ENCODE peak calls at places on chromosomes 5 and 9, in eight cellular contexts. F is lower lobe of right lung, G is breast epithelium, Z is aorta, Y is PC-9, J is Panc1, V is ovary, Q is IMR-90. L is an unnamed sample.

GRCh38 chr5:7492371-7492770 is 96.4 kb downstream of the ADCY2 start:
- DNase-seq in Y (no peak), J (no peak), G (no peak), V (no peak), F (no peak), Z (no peak), Q (no peak), L (no peak)

GRCh38 chr9:109973336-109973735 is 193.3 kb downstream of the PALM2AKAP2 start:
- DNase-seq in F (no peak), J (no peak), Y (no peak), G (no peak), V (no peak), Z (no peak), Q (no peak), L (no peak)

GRCh38 chr9:92637331-92637730 is 32.6 kb downstream of the IPPK start:
- DNase-seq in F (peak), Y (no peak), J (no peak), Z (peak), V (peak), G (no peak), Q (no peak), L (no peak)

GRCh38 chr5:126866837-126867236 is 89.9 kb downstream of the LMNB1 start:
- DNase-seq in G (no peak), Q (no peak), J (no peak), Y (no peak), F (no peak), Z (no peak), V (no peak), L (no peak)

GRCh38 chr9:120383999-120384924 is 195.7 kb downstream of the CDK5RAP2 start:
- DNase-seq in Q (peak), V (peak), Z (peak), F (no peak), G (no peak), J (no peak), Y (no peak), L (no peak)

GRCh38 chr9:86034863-86035734 is 64.3 kb downstream of the GOLM1 start:
- DNase-seq in G (no peak), V (no peak), F (no peak), Y (no peak), Q (peak), Z (no peak), J (no peak), L (no peak)

GRCh38 chr5:13648822-13649221 is 295.7 kb downstream of the DNAH5 start:
- DNase-seq in F (no peak), Z (no peak), V (no peak), Y (no peak), Q (no peak), J (no peak), G (no peak), L (no peak)

GRCh38 chr9:120152295-120152694 is 427.7 kb downstream of the CDK5RAP2 start:
- DNase-seq in V (no peak), G (no peak), F (no peak), Y (no peak), Q (no peak), J (no peak), Z (no peak), L (peak)

GRCh38 chr5:154191467-154192261 is 1.1 kb downstream of the GALNT10 start:
- DNase-seq in Q (peak), F (no peak), G (no peak), Z (no peak), Y (peak), V (no peak), J (no peak), L (no peak)

GRCh38 chr9:98095401-98095800 is 23.6 kb downstream of the TRIM14 start:
- DNase-seq in V (no peak), Q (no peak), Z (no peak), J (no peak), F (no peak), G (no peak), Y (no peak), L (no peak)

GRCh38 chr9:125460883-125461475 is 199.4 kb downstream of the GAPVD1 start:
- DNase-seq in V (peak), F (no peak), G (no peak), Z (no peak), Q (peak), J (no peak), Y (peak), L (no peak)

GRCh38 chr5:150523472-150524350 is 15.8 kb downstream of the NDST1 start:
- DNase-seq in J (peak), Z (no peak), Y (peak), G (no peak), V (no peak), Q (peak), F (no peak), L (no peak)

DNA sequence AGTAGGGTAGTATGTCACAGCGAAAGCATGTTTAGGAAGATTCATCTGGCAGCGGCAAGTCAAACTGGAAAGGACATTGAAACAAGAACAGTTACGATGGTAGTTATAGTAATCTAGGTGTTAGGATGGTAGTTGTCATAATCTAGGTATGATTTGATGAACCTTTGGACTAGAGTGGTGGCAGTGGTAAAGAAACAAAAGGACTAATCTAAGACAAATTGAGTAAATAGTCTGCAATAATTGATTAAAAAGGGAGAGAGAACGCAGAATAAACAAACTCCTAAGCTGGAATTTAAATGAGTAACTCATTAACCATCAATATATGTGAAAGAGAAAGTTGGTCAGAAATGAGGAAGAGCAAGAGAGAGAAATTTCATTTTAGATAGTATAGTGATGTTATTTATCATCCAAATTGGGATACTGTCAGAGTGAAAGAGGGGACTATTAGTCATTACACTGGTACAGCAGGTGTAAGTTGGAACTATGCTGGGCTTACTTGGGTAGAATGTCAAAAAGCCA is 56.8 kb downstream of the MTREX start:
- DNase-seq in Z (no peak), Q (no peak), G (no peak), F (no peak), V (no peak), J (no peak), Y (no peak), L (no peak)
- H3K27ac ChIP-seq in Z (no peak), Q (no peak), G (no peak), F (no peak), V (no peak), J (no peak), Y (no peak), L (no peak)

DNA sequence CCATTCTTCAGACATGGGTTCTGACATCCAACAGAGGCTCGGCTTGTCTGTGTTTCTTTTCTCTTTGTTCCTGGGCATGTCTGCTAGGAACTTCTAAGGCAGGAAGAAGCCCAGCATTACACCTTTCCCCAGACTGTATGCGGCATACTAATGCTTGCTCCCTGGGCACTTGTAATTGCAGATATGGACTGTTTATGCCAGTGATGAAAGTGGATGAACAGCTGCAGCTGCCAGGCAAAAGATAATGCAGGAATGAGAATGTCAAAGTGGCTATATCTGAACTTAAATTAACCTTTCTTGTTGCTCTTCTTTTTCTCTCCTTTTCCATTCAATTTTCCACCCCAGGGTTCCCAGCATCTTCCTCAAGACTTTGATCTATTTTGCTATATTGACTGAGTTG is 344.3 kb downstream of the MAN2A1 start:
- DNase-seq in Y (no peak), J (no peak), V (no peak), Z (no peak), Q (no peak), G (no peak), F (no peak), L (no peak)
- H3K27ac ChIP-seq in Y (no peak), J (no peak), V (no peak), Z (no peak), Q (no peak), G (no peak), F (no peak), L (no peak)

DNA sequence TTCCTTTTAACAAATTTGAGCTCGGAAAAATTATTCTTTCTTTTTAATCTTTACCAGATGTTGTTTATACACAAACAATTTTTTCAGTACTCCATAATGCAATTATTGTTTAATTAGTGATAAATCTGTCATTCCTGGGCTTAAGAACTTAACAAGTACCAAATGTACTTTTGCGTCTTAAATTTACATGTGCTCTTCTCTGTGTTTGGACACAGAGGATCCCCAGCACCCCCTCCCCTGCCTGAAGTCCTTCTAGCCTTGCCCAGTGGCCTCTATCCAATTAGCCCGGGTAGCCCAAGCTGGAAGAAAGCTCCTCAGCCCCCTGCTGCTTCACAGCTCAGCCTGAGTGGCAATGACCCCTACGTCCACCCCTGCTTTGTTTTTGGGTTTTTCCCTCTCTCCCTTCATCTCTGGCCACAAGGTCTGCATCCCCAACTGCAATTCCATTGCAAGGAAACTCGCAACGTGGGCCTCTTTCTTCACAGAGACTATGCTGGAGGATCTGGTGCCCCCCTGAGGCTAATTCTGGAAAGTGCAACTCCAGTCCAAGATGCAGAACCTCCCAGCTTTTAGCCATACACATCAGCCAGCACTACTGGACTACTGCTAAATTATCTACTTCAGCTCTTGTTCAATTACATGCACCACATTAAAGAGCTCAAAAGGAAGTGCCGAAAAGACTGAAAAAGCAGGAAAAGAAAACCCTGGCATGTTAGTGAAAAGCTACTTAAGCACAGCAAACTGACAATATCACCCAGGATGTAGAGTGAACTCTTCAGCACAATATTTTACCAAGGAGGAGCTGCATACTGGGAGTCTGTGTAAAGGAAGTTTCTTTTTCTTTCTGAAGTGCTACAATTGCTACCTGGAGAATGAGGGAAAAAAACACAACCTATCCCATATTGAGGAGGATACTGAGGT is 186.2 kb downstream of the FANCC start:
- DNase-seq in G (no peak), V (peak), Y (no peak), F (no peak), Q (peak), Z (peak), J (peak), L (peak)
- H3K27ac ChIP-seq in G (no peak), V (no peak), Y (no peak), F (no peak), Q (no peak), Z (no peak), J (no peak), L (no peak)

GRCh38 chr9:81689343-81690175 is at the start of gene TLE1:
- DNase-seq in V (peak), Y (peak), Q (peak), F (peak), G (peak), Z (peak), J (peak), L (peak)
- H3K27ac ChIP-seq in V (peak), Y (peak), Q (peak), F (peak), G (peak), Z (peak), J (peak), L (peak)

L was measured in left ventricle myocardium inferior.